ENCODE peak calls at places on chromosomes 11 and 22, in ten cellular contexts. One of them, this sample, is unnamed.

GRCh38 chr11:76629133-76629852 is 41.3 kb downstream of the LRRC32 start:
- DNase-seq in GM23338: no peak
- DNase-seq in mesothelial cell of epicardium: no peak
- DNase-seq in AG09309: no peak
- DNase-seq in HFFc6: no peak
- DNase-seq in T-helper 2 cell: no peak
- DNase-seq in HT-29: no peak
- DNase-seq in adrenal gland: peak
- DNase-seq in stimulated activated CD4-positive, alpha-beta T cell treated with anti-CD3 and anti-CD28 coated beads, Interleukin-4, amount 100 ng/mL, for 24 hours: peak
- DNase-seq in KG1: no peak
- DNase-seq in this sample: no peak

GRCh38 chr22:29031236-29031982 is 30.2 kb downstream of the C22orf31 start:
- DNase-seq in HT-29: peak
- DNase-seq in AG09309: peak
- DNase-seq in GM23338: peak
- DNase-seq in T-helper 2 cell: no peak
- DNase-seq in HFFc6: peak
- DNase-seq in KG1: no peak
- DNase-seq in stimulated activated CD4-positive, alpha-beta T cell treated with anti-CD3 and anti-CD28 coated beads, Interleukin-4, amount 100 ng/mL, for 24 hours: no peak
- DNase-seq in adrenal gland: peak
- DNase-seq in mesothelial cell of epicardium: no peak
- DNase-seq in this sample: peak

GRCh38 chr11:27535103-27535502 is 28.5 kb upstream of the LIN7C start:
- DNase-seq in GM23338: no peak
- DNase-seq in KG1: no peak
- DNase-seq in adrenal gland: no peak
- DNase-seq in T-helper 2 cell: no peak
- DNase-seq in mesothelial cell of epicardium: no peak
- DNase-seq in HFFc6: no peak
- DNase-seq in HT-29: no peak
- DNase-seq in stimulated activated CD4-positive, alpha-beta T cell treated with anti-CD3 and anti-CD28 coated beads, Interleukin-4, amount 100 ng/mL, for 24 hours: no peak
- DNase-seq in AG09309: no peak
- DNase-seq in this sample: no peak

GRCh38 chr11:131591051-131591461 is 220.6 kb downstream of the NTM start:
- DNase-seq in AG09309: no peak
- DNase-seq in HT-29: no peak
- DNase-seq in GM23338: peak
- DNase-seq in T-helper 2 cell: no peak
- DNase-seq in HFFc6: no peak
- DNase-seq in mesothelial cell of epicardium: no peak
- DNase-seq in KG1: no peak
- DNase-seq in stimulated activated CD4-positive, alpha-beta T cell treated with anti-CD3 and anti-CD28 coated beads, Interleukin-4, amount 100 ng/mL, for 24 hours: no peak
- DNase-seq in adrenal gland: peak
- DNase-seq in this sample: peak

GRCh38 chr11:113189909-113190667 is 124.3 kb upstream of the TTC12 start:
- DNase-seq in adrenal gland: peak
- DNase-seq in T-helper 2 cell: no peak
- DNase-seq in HT-29: no peak
- DNase-seq in stimulated activated CD4-positive, alpha-beta T cell treated with anti-CD3 and anti-CD28 coated beads, Interleukin-4, amount 100 ng/mL, for 24 hours: no peak
- DNase-seq in AG09309: peak
- DNase-seq in HFFc6: peak
- DNase-seq in mesothelial cell of epicardium: no peak
- DNase-seq in KG1: no peak
- DNase-seq in GM23338: no peak
- DNase-seq in this sample: no peak

GRCh38 chr11:94740083-94740974 is 27.8 kb upstream of the AMOTL1 start:
- DNase-seq in HT-29: no peak
- DNase-seq in stimulated activated CD4-positive, alpha-beta T cell treated with anti-CD3 and anti-CD28 coated beads, Interleukin-4, amount 100 ng/mL, for 24 hours: no peak
- DNase-seq in GM23338: peak
- DNase-seq in adrenal gland: peak
- DNase-seq in HFFc6: no peak
- DNase-seq in mesothelial cell of epicardium: peak
- DNase-seq in AG09309: no peak
- DNase-seq in KG1: no peak
- DNase-seq in T-helper 2 cell: no peak
- DNase-seq in this sample: peak

GRCh38 chr11:26849009-26849408 is 127.1 kb upstream of the SLC5A12 start:
- DNase-seq in mesothelial cell of epicardium: no peak
- DNase-seq in HFFc6: no peak
- DNase-seq in HT-29: no peak
- DNase-seq in stimulated activated CD4-positive, alpha-beta T cell treated with anti-CD3 and anti-CD28 coated beads, Interleukin-4, amount 100 ng/mL, for 24 hours: no peak
- DNase-seq in KG1: no peak
- DNase-seq in adrenal gland: peak
- DNase-seq in AG09309: no peak
- DNase-seq in T-helper 2 cell: no peak
- DNase-seq in GM23338: no peak
- DNase-seq in this sample: no peak

GRCh38 chr11:116053538-116053919 is 549.3 kb upstream of the CADM1 start:
- DNase-seq in T-helper 2 cell: no peak
- DNase-seq in HT-29: no peak
- DNase-seq in mesothelial cell of epicardium: no peak
- DNase-seq in KG1: no peak
- DNase-seq in HFFc6: no peak
- DNase-seq in adrenal gland: no peak
- DNase-seq in AG09309: no peak
- DNase-seq in stimulated activated CD4-positive, alpha-beta T cell treated with anti-CD3 and anti-CD28 coated beads, Interleukin-4, amount 100 ng/mL, for 24 hours: no peak
- DNase-seq in GM23338: peak
- DNase-seq in this sample: peak

GRCh38 chr22:38313384-38313955 is 3.8 kb downstream of the CSNK1E start:
- DNase-seq in AG09309: peak
- DNase-seq in T-helper 2 cell: no peak
- DNase-seq in HT-29: no peak
- DNase-seq in KG1: no peak
- DNase-seq in mesothelial cell of epicardium: no peak
- DNase-seq in adrenal gland: peak
- DNase-seq in HFFc6: peak
- DNase-seq in stimulated activated CD4-positive, alpha-beta T cell treated with anti-CD3 and anti-CD28 coated beads, Interleukin-4, amount 100 ng/mL, for 24 hours: no peak
- DNase-seq in GM23338: no peak
- DNase-seq in this sample: peak

GRCh38 chr11:114141863-114142590 is 82.5 kb downstream of the ZBTB16 start:
- DNase-seq in stimulated activated CD4-positive, alpha-beta T cell treated with anti-CD3 and anti-CD28 coated beads, Interleukin-4, amount 100 ng/mL, for 24 hours: no peak
- DNase-seq in HFFc6: no peak
- DNase-seq in T-helper 2 cell: no peak
- DNase-seq in GM23338: no peak
- DNase-seq in mesothelial cell of epicardium: no peak
- DNase-seq in adrenal gland: no peak
- DNase-seq in KG1: no peak
- DNase-seq in HT-29: no peak
- DNase-seq in AG09309: no peak
- DNase-seq in this sample: no peak

GRCh38 chr11:61679893-61680621 is at the start of gene DAGLA:
- DNase-seq in GM23338: peak
- DNase-seq in HT-29: peak
- DNase-seq in stimulated activated CD4-positive, alpha-beta T cell treated with anti-CD3 and anti-CD28 coated beads, Interleukin-4, amount 100 ng/mL, for 24 hours: peak
- DNase-seq in T-helper 2 cell: peak
- DNase-seq in AG09309: no peak
- DNase-seq in KG1: peak
- DNase-seq in HFFc6: no peak
- DNase-seq in mesothelial cell of epicardium: peak
- DNase-seq in adrenal gland: peak
- DNase-seq in this sample: peak

GRCh38 chr11:15806217-15806616 is 550.1 kb downstream of the SOX6 start:
- DNase-seq in HT-29: no peak
- DNase-seq in HFFc6: no peak
- DNase-seq in AG09309: no peak
- DNase-seq in adrenal gland: no peak
- DNase-seq in GM23338: no peak
- DNase-seq in KG1: no peak
- DNase-seq in mesothelial cell of epicardium: no peak
- DNase-seq in stimulated activated CD4-positive, alpha-beta T cell treated with anti-CD3 and anti-CD28 coated beads, Interleukin-4, amount 100 ng/mL, for 24 hours: no peak
- DNase-seq in T-helper 2 cell: no peak
- DNase-seq in this sample: no peak